ENCODE peak calls at places on chromosome 21, in nine cellular contexts. Y, H, G, W, R, M, T, A and Z are unnamed samples.

GRCh38 chr21:46155514-46156377 is at the start of gene FTCD:
- DNase-seq in Y (peak; percentile 72), H (no peak), G (no peak), W (peak; percentile 19), R (no peak), M (peak; percentile 14), T (no peak), A (peak; percentile 9), Z (no peak)

GRCh38 chr21:33914188-33914587 is 1.4 kb downstream of the ATP5PO start:
- DNase-seq in Y (no peak), H (no peak), G (no peak), W (no peak), R (no peak), M (no peak), T (no peak), A (no peak), Z (no peak)

GRCh38 chr21:44263768-44264167 is 2.1 kb upstream of the DNMT3L start:
- DNase-seq in Y (no peak), H (no peak), G (no peak), W (no peak), R (no peak), M (no peak), T (no peak), A (no peak), Z (no peak)

GRCh38 chr21:14850394-14850793 is 214.4 kb downstream of the NRIP1 start:
- DNase-seq in Y (no peak), H (no peak), G (no peak), W (no peak), R (no peak), M (no peak), T (no peak), A (no peak), Z (no peak)

GRCh38 chr21:37636152-37636860 is 269.7 kb downstream of the DYRK1A start:
- DNase-seq in Y (no peak), H (peak; percentile 71), G (no peak), W (no peak), R (peak; percentile 68), M (no peak), T (no peak), A (peak; percentile 42), Z (no peak)

GRCh38 chr21:43894206-43894577 is 29.2 kb downstream of the AGPAT3 start:
- DNase-seq in Y (no peak), H (no peak), G (no peak), W (no peak), R (no peak), M (no peak), T (no peak), A (no peak), Z (no peak)

GRCh38 chr21:39676054-39676771 is 63.5 kb downstream of the B3GALT5 start:
- DNase-seq in Y (peak; percentile 17), H (no peak), G (no peak), W (no peak), R (peak; percentile 45), M (peak; percentile 26), T (peak; percentile 56), A (peak; percentile 34), Z (peak; percentile 31)

GRCh38 chr21:33668180-33668579 is 25.9 kb downstream of the ITSN1 start:
- DNase-seq in Y (no peak), H (no peak), G (no peak), W (no peak), R (no peak), M (no peak), T (no peak), A (no peak), Z (no peak)

GRCh38 chr21:33434770-33435360 is 31.7 kb downstream of the IFNGR2 start:
- DNase-seq in Y (no peak), H (peak; percentile 92), G (peak; percentile 49), W (no peak), R (no peak), M (no peak), T (no peak), A (no peak), Z (no peak)

GRCh38 chr21:43956019-43956666 is 56.0 kb upstream of the TRAPPC10 start:
- DNase-seq in Y (no peak), H (no peak), G (no peak), W (no peak), R (no peak), M (no peak), T (no peak), A (no peak), Z (no peak)

GRCh38 chr21:14603202-14603601 is 57.1 kb upstream of the SAMSN1 start:
- DNase-seq in Y (no peak), H (peak; percentile 78), G (no peak), W (no peak), R (no peak), M (no peak), T (no peak), A (no peak), Z (no peak)

GRCh38 chr21:43716376-43717165 is 2.4 kb upstream of the PDXK start:
- DNase-seq in Y (no peak), H (no peak), G (no peak), W (no peak), R (no peak), M (no peak), T (no peak), A (no peak), Z (peak; percentile 61)

GRCh38 chr21:41631564-41632461 is 123.9 kb upstream of the TMPRSS2 start:
- DNase-seq in Y (no peak), H (no peak), G (no peak), W (no peak), R (peak; percentile 65), M (no peak), T (peak; percentile 94), A (no peak), Z (peak; percentile 83)

GRCh38 chr21:43600642-43601397 is 58.5 kb downstream of the HSF2BP start:
- DNase-seq in Y (no peak), H (no peak), G (no peak), W (no peak), R (peak; percentile 72), M (no peak), T (no peak), A (no peak), Z (no peak)

GRCh38 chr21:18743523-18743922 is 339.9 kb upstream of the TMPRSS15 start:
- DNase-seq in Y (no peak), H (no peak), G (no peak), W (no peak), R (no peak), M (no peak), T (no peak), A (no peak), Z (no peak)

GRCh38 chr21:46150491-46151121 is 4.8 kb downstream of the FTCD start:
- DNase-seq in Y (no peak), H (no peak), G (no peak), W (peak; percentile 20), R (no peak), M (peak; percentile 8), T (peak; percentile 0), A (no peak), Z (peak; percentile 6)

GRCh38 chr21:42225571-42226155 is 6.7 kb downstream of the ABCG1 start:
- DNase-seq in Y (no peak), H (no peak), G (no peak), W (no peak), R (no peak), M (no peak), T (no peak), A (no peak), Z (no peak)

DNA sequence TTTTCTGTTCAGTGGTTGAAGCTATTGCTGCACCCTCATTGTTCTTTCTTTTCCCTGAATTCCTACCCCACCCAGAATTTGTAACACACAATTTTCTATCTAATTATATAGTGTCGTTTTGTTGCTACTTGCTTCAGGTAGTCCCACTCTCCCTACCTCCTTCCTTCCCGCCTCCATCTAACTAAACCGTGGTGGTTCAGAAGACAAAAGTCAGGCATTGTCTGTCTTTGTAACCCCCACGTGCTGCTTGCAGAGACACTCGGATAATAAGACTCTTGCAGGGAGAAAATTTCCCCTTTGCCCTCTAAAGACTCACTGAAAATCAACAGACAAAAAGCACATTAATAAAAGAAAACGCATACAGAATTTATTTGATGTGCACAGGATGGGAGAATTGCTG is 46.2 kb upstream of the BTG3 start:
- DNase-seq in Y (no peak), H (no peak), G (no peak), W (no peak), R (no peak), M (no peak), T (no peak), A (no peak), Z (no peak)
- TF ChIP-seq POLR2A in Y (no peak), H (no peak), G (no peak), W (no peak), R (no peak), M (no peak), T (no peak), A (no peak), Z (no peak)

GRCh38 chr21:35737425-35737824 is 322.9 kb downstream of the SETD4 start:
- DNase-seq in Y (no peak), H (no peak), G (no peak), W (no peak), R (no peak), M (no peak), T (no peak), A (no peak), Z (no peak)
- H3K27ac ChIP-seq in Y (no peak overlapping the region), H (no peak overlapping the region), G (no peak overlapping the region), W (no peak overlapping the region), R (no peak overlapping the region), M (no peak overlapping the region), T (peak overlapping the region; percentile 75), A (no peak overlapping the region), Z (no peak overlapping the region)

DNA sequence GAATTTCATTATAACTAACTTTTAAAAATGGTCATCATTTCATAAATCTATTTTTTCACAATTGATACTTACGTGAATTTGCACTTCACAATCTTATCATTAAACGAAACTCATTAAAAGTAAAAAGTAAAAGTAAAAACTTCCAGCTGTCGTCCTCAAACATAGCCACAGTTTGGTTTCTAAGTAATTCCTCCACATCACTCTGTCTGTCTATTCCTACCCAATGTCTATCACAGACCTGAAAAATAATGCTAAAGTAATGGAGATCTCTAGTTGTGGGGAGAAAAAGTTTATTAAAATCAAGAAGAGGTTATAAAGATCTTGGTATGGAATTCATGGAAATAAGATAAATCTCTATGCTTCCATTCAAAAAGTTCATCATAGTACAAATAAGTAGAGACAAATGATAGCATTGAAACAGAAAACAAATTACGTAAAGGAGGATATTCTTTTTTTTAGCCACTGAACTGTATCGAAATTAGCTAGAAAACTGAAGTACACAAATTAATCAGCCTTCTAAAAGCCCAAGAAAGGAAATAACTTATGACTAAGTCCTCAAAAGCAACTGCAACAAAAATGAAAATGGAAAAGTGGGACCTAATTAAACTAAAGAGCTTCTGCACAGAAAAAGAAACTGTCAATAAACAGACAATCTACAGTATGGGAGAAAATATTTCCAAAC is 148.6 kb downstream of the TIAM1 start:
- DNase-seq in Y (no peak), H (no peak), G (no peak), W (no peak), R (no peak), M (no peak), T (no peak), A (no peak), Z (no peak)
- H3K4me3 ChIP-seq in Y (no peak overlapping the region), H (no peak overlapping the region), G (no peak overlapping the region), W (no peak overlapping the region), R (no peak overlapping the region), M (no peak overlapping the region), T (no peak overlapping the region), A (no peak overlapping the region), Z (no peak overlapping the region)

DNA sequence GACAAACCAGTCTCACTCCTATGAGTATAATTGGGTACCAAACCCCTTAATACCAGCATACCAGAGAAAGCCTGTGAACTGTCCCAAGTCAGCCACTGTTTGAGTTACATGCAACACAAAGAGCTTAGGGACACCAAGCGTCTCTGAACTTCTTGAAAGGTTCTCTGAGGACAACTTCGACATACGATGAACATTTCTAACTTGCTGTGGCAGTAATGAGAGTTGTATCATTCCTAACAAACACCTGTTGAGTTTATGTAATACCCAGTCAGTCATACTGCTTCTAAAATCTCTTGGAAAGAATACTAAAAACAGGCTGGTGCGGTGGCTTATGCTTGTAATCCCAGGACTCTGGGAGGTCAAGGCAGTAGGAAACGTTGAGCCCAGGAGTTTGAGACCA is 18.4 kb downstream of the CCT8 start:
- DNase-seq in Y (no peak), H (no peak), G (no peak), W (no peak), R (no peak), M (no peak), T (no peak), A (no peak), Z (no peak)
- TF ChIP-seq POLR2A in Y (no peak), H (no peak), G (no peak), W (no peak), R (no peak), M (no peak), T (no peak), A (no peak), Z (no peak)